ENCODE peak calls at places on chromosome 9, in four cellular contexts. X is mucosa of descending colon, J is thoracic aorta, L is endothelial cell. B is an unnamed sample.

GRCh38 chr9:94167055-94167346 is 82.7 kb downstream of the PTPDC1 start:
- DNase-seq in X (no peak), J (no peak), L (peak), B (no peak)

GRCh38 chr9:136118367-136119258 is at the start of gene TMEM250:
- DNase-seq in J (peak), L (peak), X (peak), B (peak)

GRCh38 chr9:78314550-78314949 is 17.6 kb downstream of the PSAT1 start:
- DNase-seq in X (no peak), L (no peak), J (no peak), B (no peak)

GRCh38 chr9:86408121-86408520 is 53.9 kb upstream of the TUT7 start:
- DNase-seq in J (no peak), X (no peak), L (no peak), B (no peak)

GRCh38 chr9:127175319-127175715 is 52.9 kb upstream of the ANGPTL2 start:
- DNase-seq in X (no peak), J (no peak), L (no peak), B (no peak)

GRCh38 chr9:5633243-5633642 is 4.3 kb downstream of the RIC1 start:
- DNase-seq in X (no peak), J (no peak), L (no peak), B (no peak)

GRCh38 chr9:34124103-34124502 is 2.4 kb downstream of the DCAF12 start:
- DNase-seq in J (no peak), X (no peak), L (no peak), B (no peak)

GRCh38 chr9:69027355-69028097 is 8.0 kb upstream of the FXN start:
- DNase-seq in X (no peak), J (no peak), L (peak), B (no peak)

GRCh38 chr9:137066096-137066861 is 4.1 kb downstream of the SAPCD2 start:
- DNase-seq in X (no peak), L (no peak), J (no peak), B (no peak)

GRCh38 chr9:134112561-134112960 is 23.3 kb upstream of the WDR5 start:
- DNase-seq in J (no peak), X (no peak), L (no peak), B (no peak)

GRCh38 chr9:129648092-129648763 is 6.3 kb upstream of the ASB6 start:
- DNase-seq in X (no peak), J (no peak), L (no peak), B (no peak)

GRCh38 chr9:122797316-122798033 is 2.4 kb upstream of the OR1K1 start:
- DNase-seq in L (no peak), J (no peak), X (no peak), B (no peak)
- TF ChIP-seq CTCF in L (no peak), J (no peak), X (no peak), B (no peak)

DNA sequence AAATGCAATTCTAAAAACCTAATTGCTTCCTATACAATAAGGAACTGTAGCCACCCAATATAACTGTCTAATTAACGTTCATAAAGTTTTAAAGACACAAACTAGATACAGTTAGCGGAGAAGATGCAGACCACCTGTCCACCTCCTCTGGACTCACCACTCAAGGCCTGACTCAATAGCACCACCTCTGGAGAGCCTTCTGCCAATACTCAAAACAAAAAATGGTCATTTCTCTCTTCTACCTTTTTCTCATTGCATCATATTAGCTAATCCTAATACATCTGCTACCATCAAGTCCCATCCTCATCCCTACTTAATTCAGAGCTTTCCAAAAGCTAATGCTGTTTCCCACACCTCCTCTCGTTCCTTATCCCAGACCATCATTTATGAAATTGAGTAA is 159.9 kb downstream of the MLLT3 start:
- DNase-seq in J (no peak), X (no peak), L (no peak), B (no peak)
- TF ChIP-seq CTCF in J (no peak), X (no peak), L (no peak), B (no peak)

GRCh38 chr9:1978941-1979340 is 36.2 kb upstream of the SMARCA2 start:
- DNase-seq in X (no peak), L (no peak), J (no peak), B (peak)
- TF ChIP-seq CTCF in X (no peak), L (no peak), J (no peak), B (no peak)

DNA sequence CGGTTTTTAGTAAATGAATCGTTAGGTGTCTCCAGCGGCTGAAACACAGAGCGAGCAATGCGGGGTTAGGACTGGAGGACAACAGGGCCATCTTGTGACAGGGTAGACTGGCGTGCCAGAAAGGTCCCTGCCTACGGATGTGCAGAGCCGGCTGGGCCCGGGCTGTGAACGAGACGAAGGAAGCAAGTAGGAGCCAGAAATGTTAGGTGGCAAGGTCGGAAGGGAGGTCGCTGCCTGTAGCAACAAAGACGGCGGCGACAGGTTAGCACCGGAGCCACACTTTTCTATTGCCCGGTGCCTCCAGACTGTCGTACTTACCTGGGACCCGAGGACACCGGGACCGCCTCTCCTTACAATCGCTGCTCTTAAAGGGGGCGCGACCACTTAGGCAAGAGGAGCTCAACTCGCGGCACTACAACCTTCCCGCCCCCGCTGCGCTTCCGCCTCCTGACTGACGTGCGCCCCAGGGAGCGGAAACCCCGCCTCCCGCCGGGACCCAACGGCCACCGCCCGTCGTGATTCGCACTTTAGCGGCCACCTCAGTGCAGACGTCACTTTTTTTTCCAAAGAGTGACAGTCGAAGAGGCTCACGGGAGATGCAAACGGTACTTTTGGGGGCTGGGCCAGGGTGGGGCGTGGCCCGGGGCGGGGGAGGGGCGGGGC is at the start of gene INIP:
- DNase-seq in J (peak), X (peak), L (peak), B (peak)
- TF ChIP-seq CTCF in J (no peak), X (no peak), L (no peak), B (no peak)